ENCODE peak calls at places on chromosomes 6 and 20, in four cellular contexts. O is CD4-positive, alpha-beta T cell; C is progenitor cell of endocrine pancreas; N is heart left ventricle. Y is an unnamed sample.

GRCh38 chr6:156779206-156780116 is 2.3 kb downstream of the ARID1B start:
- DNase-seq in N (peak), O (peak), C (peak), Y (peak)

GRCh38 chr6:31042801-31043200 is 32.5 kb downstream of the MUC22 start:
- DNase-seq in C (peak), N (peak), O (no peak), Y (no peak)

GRCh38 chr20:33667245-33668086 is 723 bp downstream of the ACTL10 start:
- DNase-seq in N (peak), O (no peak), C (no peak), Y (peak)

GRCh38 chr6:95670011-95670463 is 92.7 kb downstream of the MANEA start:
- DNase-seq in O (no peak), N (no peak), C (no peak), Y (no peak)

GRCh38 chr6:44400572-44400971 is 13.1 kb downstream of the CDC5L start:
- DNase-seq in O (no peak), N (no peak), C (no peak), Y (no peak)

GRCh38 chr6:72650081-72650745 is 28.3 kb downstream of the KCNQ5 start:
- DNase-seq in C (no peak), N (no peak), O (no peak), Y (no peak)

GRCh38 chr6:28816909-28817807 is 106.6 kb downstream of the TRIM27 start:
- DNase-seq in O (no peak), N (no peak), C (no peak), Y (no peak)

GRCh38 chr6:147742445-147742844 is 234.0 kb downstream of the SAMD5 start:
- DNase-seq in N (no peak), C (no peak), O (no peak), Y (no peak)

GRCh38 chr6:49551866-49552129 is 1.3 kb downstream of the C6orf141 start:
- DNase-seq in O (no peak), N (no peak), C (no peak), Y (no peak)

GRCh38 chr6:142945071-142945445 is at the start of gene HIVEP2:
- DNase-seq in C (peak), N (peak), O (peak), Y (peak)

GRCh38 chr6:45477278-45477677 is 99.5 kb upstream of the SUPT3H start:
- DNase-seq in C (no peak), N (no peak), O (no peak), Y (no peak)

GRCh38 chr6:158018851-158019361 is 37.2 kb downstream of the SYNJ2 start:
- DNase-seq in C (no peak), O (no peak), N (no peak), Y (no peak)

GRCh38 chr6:136593748-136594490 is 43.7 kb upstream of the MAP7 start:
- DNase-seq in O (peak), N (no peak), C (no peak), Y (peak)

GRCh38 chr20:36179170-36179945 is 24.8 kb downstream of the EPB41L1 start:
- DNase-seq in N (no peak), C (no peak), O (no peak), Y (no peak)

GRCh38 chr6:17580518-17581048 is 19.5 kb upstream of the FAM8A1 start:
- DNase-seq in C (peak), O (no peak), N (peak), Y (no peak)

GRCh38 chr20:44254073-44254472 is 7.0 kb downstream of the GDAP1L1 start:
- DNase-seq in N (no peak), O (no peak), C (no peak), Y (no peak)

GRCh38 chr6:24357336-24358218 is at the start of gene DCDC2:
- DNase-seq in C (peak), N (no peak), O (peak), Y (no peak)

GRCh38 chr6:24358219-24358821 is 461 bp upstream of the DCDC2 start:
- DNase-seq in O (no peak), C (no peak), N (no peak), Y (no peak)

GRCh38 chr6:24356310-24357035 is 1.4 kb downstream of the DCDC2 start:
- DNase-seq in C (no peak), O (no peak), N (no peak), Y (no peak)

GRCh38 chr6:24355422-24355821 is 2.4 kb downstream of the DCDC2 start:
- DNase-seq in C (no peak), N (no peak), O (no peak), Y (no peak)

GRCh38 chr6:24359640-24360454 is 2.0 kb upstream of the DCDC2 start:
- DNase-seq in O (peak), N (peak), C (peak), Y (peak)
- TF ChIP-seq CTCF in O (peak), N (peak), C (peak), Y (peak)

GRCh38 chr6:134176283-134176975 is 124.0 kb upstream of the SLC2A12 start:
- DNase-seq in N (peak), O (no peak), C (peak), Y (no peak)

GRCh38 chr6:134174790-134175531 is 122.5 kb upstream of the SLC2A12 start:
- DNase-seq in C (peak), O (peak), N (peak), Y (peak)

GRCh38 chr6:134177236-134177635 is 124.8 kb upstream of the SLC2A12 start:
- DNase-seq in N (no peak), C (no peak), O (no peak), Y (no peak)

GRCh38 chr6:134173936-134174789 is 121.7 kb upstream of the SLC2A12 start:
- DNase-seq in N (peak), O (peak), C (peak), Y (peak)

DNA sequence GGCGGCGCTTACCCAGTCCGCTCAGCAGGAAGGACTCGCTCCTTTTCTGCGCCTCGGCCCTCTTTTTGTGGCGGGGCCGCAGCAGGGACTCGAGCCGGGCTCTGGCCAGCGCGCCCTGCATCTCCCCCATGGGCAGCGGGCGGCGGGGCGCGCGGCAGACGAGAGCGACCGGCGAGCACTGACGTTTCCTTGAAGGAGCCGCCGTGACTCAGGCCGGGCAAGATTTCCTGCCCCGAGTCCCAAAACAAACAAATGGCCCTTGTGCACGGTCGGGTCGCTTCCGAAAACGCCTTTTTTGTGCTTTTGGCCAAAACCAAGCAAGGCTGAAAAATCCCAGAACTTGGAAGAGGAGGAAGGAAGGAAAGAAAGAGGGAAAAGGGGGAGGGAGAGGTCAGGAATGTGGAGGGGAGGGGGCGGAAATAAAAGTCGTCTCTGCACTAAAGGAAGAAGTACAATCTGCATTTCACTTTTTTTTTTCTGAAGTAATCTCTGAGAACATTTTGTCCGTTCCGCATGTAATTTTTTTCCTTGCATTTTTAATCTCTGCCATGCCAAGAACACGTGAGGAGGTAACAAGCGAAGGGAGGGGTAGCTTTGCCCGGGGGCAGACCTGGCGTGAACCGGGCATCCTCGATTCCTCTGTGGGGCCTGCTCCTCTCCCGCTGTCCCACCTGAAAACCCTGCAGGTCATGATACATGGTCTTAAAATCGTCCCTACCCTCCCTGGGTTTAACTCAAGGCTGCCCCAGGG is 123.3 kb upstream of the SLC2A12 start:
- DNase-seq in N (peak), C (no peak), O (peak), Y (peak)
- TF ChIP-seq CTCF in N (no peak), C (no peak), O (no peak), Y (no peak)

DNA sequence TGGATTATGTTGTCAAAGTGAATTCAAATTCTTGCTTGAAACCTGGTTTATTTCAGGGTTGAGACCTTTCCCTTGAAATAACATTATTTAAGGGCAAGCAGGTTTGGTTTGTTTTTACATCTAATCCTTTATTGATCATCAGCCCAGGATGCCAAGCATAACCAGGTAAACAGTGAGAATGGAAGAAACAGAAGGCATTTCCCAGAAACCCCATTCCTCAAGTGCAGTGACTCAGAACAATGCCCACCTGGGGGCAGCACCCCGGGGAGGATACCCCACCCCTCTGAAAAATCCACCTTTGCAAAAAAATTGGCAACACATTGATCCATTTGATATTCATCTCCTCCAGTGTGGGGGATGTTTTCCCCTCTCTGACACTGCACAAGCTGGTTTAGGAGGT is 32.5 kb downstream of the POFUT1 start:
- DNase-seq in O (no peak), N (no peak), C (peak), Y (no peak)
- TF ChIP-seq CTCF in O (no peak), N (no peak), C (peak), Y (no peak)

GRCh38 chr6:47353822-47354221 is 44.1 kb upstream of the TNFRSF21 start:
- DNase-seq in O (no peak), N (no peak), C (no peak), Y (no peak)

GRCh38 chr6:47355496-47355895 is 45.8 kb upstream of the TNFRSF21 start:
- DNase-seq in C (no peak), O (no peak), N (no peak), Y (no peak)

GRCh38 chr6:47352966-47353365 is 43.3 kb upstream of the TNFRSF21 start:
- DNase-seq in C (no peak), N (no peak), O (no peak), Y (no peak)

GRCh38 chr6:47349931-47350330 is 40.2 kb upstream of the TNFRSF21 start:
- DNase-seq in N (no peak), O (no peak), C (no peak), Y (no peak)

DNA sequence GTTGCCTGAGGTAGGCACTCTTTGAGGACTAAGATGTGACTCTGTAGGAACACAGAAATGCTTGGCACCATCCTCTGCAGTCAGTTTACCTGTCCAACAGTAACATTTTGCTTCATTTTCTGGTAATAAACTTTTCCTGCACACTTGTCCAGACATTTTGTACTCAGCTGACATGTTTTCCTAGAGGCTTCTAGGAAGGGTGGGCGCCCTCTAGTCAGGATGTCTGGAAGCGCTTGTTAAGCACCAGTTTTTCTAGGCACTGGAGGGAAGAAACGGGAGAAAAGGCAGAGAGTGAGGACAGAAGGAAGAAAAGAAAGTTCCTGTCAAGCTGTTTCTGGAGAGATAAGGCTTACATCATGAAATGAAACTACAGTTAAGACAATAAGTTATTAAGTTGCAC is 42.5 kb upstream of the TNFRSF21 start:
- DNase-seq in N (no peak), O (no peak), C (no peak), Y (no peak)
- TF ChIP-seq CTCF in N (no peak), O (no peak), C (peak), Y (no peak)

DNA sequence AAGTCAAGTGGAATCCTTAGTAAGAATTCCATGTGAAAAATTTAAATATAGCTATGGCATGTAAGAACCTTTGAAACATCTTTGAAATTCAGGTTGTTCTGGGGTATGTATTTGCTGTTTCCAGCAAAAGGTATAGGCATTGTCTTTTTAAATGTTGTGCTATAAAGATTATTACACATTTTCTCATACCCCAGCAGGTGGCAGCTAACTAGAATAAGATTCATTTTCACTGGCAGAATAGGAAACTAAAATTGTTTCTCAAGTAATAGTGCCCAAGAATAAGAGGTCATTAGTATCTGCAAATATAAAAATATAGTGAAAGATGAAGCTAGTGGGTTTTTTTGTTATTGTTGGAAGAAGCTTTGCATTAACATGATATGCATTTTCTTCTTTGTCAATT is 1.8 kb downstream of the GRIK2 start:
- DNase-seq in N (no peak), O (no peak), C (no peak), Y (no peak)
- TF ChIP-seq CTCF in N (peak), O (no peak), C (peak), Y (no peak)

DNA sequence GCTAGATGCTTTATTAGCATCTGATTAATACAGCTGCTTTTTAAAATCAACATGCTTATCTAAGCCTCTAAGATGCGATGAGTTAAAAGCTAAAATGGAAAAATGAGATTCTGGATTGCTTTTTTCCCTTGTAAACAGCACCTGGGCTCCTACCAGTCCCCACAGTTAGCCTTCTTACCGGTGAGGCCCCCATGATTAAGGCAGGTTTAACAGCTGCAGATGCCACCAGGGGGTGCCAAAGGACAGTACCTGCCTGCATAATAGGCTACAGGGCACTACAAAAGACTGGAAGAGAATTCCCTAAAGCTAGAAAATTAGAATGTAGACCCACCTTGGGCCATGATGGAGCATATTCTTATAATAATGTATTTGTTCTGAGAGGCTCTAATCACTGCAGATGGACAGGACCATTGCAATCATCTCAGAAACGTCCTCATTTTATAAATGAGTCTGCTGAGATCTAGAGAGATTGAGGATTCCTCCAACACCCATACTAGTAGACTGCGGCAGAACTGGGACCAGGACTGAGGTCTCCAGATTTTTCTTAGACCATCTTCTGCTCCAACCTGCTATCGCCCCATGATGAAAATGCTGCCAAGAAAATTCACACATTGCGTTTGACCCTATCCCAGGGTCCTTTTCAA is 148.7 kb downstream of the RPS12 start:
- DNase-seq in N (peak), C (peak), O (peak), Y (peak)
- TF ChIP-seq CTCF in N (peak), C (peak), O (peak), Y (peak)

DNA sequence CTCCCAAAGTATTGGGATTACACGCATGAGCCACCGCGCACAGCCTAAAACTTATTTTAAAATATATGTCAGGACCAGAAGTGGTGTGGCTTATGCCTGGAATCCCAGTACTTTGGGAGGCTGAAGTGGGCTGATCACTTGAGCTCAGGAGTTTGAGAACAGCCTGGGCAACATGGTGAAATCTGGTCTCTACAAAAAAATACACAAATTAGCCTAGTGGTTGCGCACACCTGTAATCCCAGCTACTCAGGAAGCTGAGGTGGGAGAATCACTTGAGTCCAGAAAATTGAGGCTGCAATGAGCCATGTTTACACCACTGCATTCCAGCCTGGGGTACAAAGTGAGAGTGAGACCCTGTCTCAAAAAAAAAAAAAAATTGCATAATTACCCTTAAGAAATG is 13.7 kb downstream of the PXT1 start:
- DNase-seq in N (no peak), O (no peak), C (no peak), Y (no peak)
- TF ChIP-seq CTCF in N (peak), O (peak), C (no peak), Y (no peak)